ENCODE peak calls at places on chromosome 5, in six cellular contexts. One of them, this sample, is unnamed.

GRCh38 chr5:56419667-56420066 is 186.5 kb upstream of the ANKRD55 start:
- ATAC-seq in heart left ventricle: no peak
- ATAC-seq in WTC11: no peak
- ATAC-seq in heart right ventricle: no peak
- ATAC-seq in K562: no peak
- ATAC-seq in lower lobe of right lung: no peak
- ATAC-seq in this sample: no peak

GRCh38 chr5:42543774-42544173 is 120.5 kb downstream of the GHR start:
- ATAC-seq in heart left ventricle: no peak
- ATAC-seq in WTC11: no peak
- ATAC-seq in heart right ventricle: no peak
- ATAC-seq in K562: no peak
- ATAC-seq in lower lobe of right lung: no peak
- ATAC-seq in this sample: no peak

GRCh38 chr5:56317923-56318561 is 84.9 kb upstream of the ANKRD55 start:
- ATAC-seq in heart left ventricle: no peak
- ATAC-seq in WTC11: no peak
- ATAC-seq in heart right ventricle: no peak
- ATAC-seq in K562: no peak
- ATAC-seq in lower lobe of right lung: no peak
- ATAC-seq in this sample: no peak

GRCh38 chr5:117252566-117252965 is 677.9 kb upstream of the SEMA6A start:
- ATAC-seq in heart left ventricle: no peak
- ATAC-seq in WTC11: no peak
- ATAC-seq in heart right ventricle: no peak
- ATAC-seq in K562: no peak
- ATAC-seq in lower lobe of right lung: no peak
- ATAC-seq in this sample: no peak

GRCh38 chr5:30605693-30606268 is 587.7 kb upstream of the CDH6 start:
- ATAC-seq in heart left ventricle: no peak
- ATAC-seq in WTC11: no peak
- ATAC-seq in heart right ventricle: no peak
- ATAC-seq in K562: no peak
- ATAC-seq in lower lobe of right lung: no peak
- ATAC-seq in this sample: no peak

GRCh38 chr5:54254482-54255198 is 55.7 kb downstream of the ARL15 start:
- ATAC-seq in heart left ventricle: peak; percentile 90
- ATAC-seq in WTC11: peak; percentile 73
- ATAC-seq in heart right ventricle: peak; percentile 83
- ATAC-seq in K562: peak; percentile 64
- ATAC-seq in lower lobe of right lung: no peak
- ATAC-seq in this sample: no peak

GRCh38 chr5:76074487-76074886 is 8.7 kb upstream of the SV2C start:
- ATAC-seq in heart left ventricle: no peak
- ATAC-seq in WTC11: peak; percentile 85
- ATAC-seq in heart right ventricle: no peak
- ATAC-seq in K562: peak; percentile 73
- ATAC-seq in lower lobe of right lung: peak; percentile 48
- ATAC-seq in this sample: peak; percentile 68

GRCh38 chr5:59007460-59008063 is 424.7 kb downstream of the RAB3C start:
- ATAC-seq in heart left ventricle: no peak
- ATAC-seq in WTC11: no peak
- ATAC-seq in heart right ventricle: no peak
- ATAC-seq in K562: no peak
- ATAC-seq in lower lobe of right lung: no peak
- ATAC-seq in this sample: no peak

GRCh38 chr5:135394095-135394494 is 4.9 kb downstream of the MACROH2A1 start:
- ATAC-seq in heart left ventricle: no peak
- ATAC-seq in WTC11: no peak
- ATAC-seq in heart right ventricle: no peak
- ATAC-seq in K562: no peak
- ATAC-seq in lower lobe of right lung: no peak
- ATAC-seq in this sample: no peak

GRCh38 chr5:72320022-72320898 is at the start of the genes MRPS27 and PTCD2:
- ATAC-seq in heart left ventricle: peak; percentile 100
- ATAC-seq in WTC11: peak; percentile 98
- ATAC-seq in heart right ventricle: peak; percentile 99
- ATAC-seq in K562: peak; percentile 98
- ATAC-seq in lower lobe of right lung: peak; percentile 100
- ATAC-seq in this sample: peak; percentile 100

GRCh38 chr5:115262066-115262404 is 642 bp downstream of the PGGT1B start:
- ATAC-seq in heart left ventricle: peak; percentile 15
- ATAC-seq in WTC11: peak; percentile 21
- ATAC-seq in heart right ventricle: no peak
- ATAC-seq in K562: peak; percentile 71
- ATAC-seq in lower lobe of right lung: peak; percentile 33
- ATAC-seq in this sample: peak; percentile 13

GRCh38 chr5:15943487-15943886 is 236.1 kb downstream of the MARCHF11 start:
- ATAC-seq in heart left ventricle: no peak
- ATAC-seq in WTC11: no peak
- ATAC-seq in heart right ventricle: no peak
- ATAC-seq in K562: no peak
- ATAC-seq in lower lobe of right lung: no peak
- ATAC-seq in this sample: no peak

GRCh38 chr5:172383231-172383802 is 71.0 kb downstream of the SH3PXD2B start:
- ATAC-seq in heart left ventricle: no peak
- ATAC-seq in WTC11: no peak
- ATAC-seq in heart right ventricle: no peak
- ATAC-seq in K562: no peak
- ATAC-seq in lower lobe of right lung: peak; percentile 73
- ATAC-seq in this sample: no peak

GRCh38 chr5:52801329-52801728 is 13.6 kb downstream of the ITGA1 start:
- ATAC-seq in heart left ventricle: no peak
- ATAC-seq in WTC11: no peak
- ATAC-seq in heart right ventricle: no peak
- ATAC-seq in K562: peak; percentile 51
- ATAC-seq in lower lobe of right lung: no peak
- ATAC-seq in this sample: no peak

GRCh38 chr5:36246011-36246410 is 4.3 kb upstream of the NADK2 start:
- ATAC-seq in heart left ventricle: no peak
- ATAC-seq in WTC11: no peak
- ATAC-seq in heart right ventricle: no peak
- ATAC-seq in K562: no peak
- ATAC-seq in lower lobe of right lung: no peak
- ATAC-seq in this sample: no peak

GRCh38 chr5:176542596-176543427 is 5.6 kb upstream of the RNF44 start:
- ATAC-seq in heart left ventricle: no peak
- ATAC-seq in WTC11: peak; percentile 32
- ATAC-seq in heart right ventricle: no peak
- ATAC-seq in K562: peak; percentile 48
- ATAC-seq in lower lobe of right lung: peak; percentile 57
- ATAC-seq in this sample: peak; percentile 42

GRCh38 chr5:147485046-147485445 is 24.8 kb downstream of the DPYSL3 start:
- ATAC-seq in heart left ventricle: no peak
- ATAC-seq in WTC11: no peak
- ATAC-seq in heart right ventricle: no peak
- ATAC-seq in K562: no peak
- ATAC-seq in lower lobe of right lung: no peak
- ATAC-seq in this sample: no peak

GRCh38 chr5:117414926-117415325 is 840.3 kb upstream of the SEMA6A start:
- ATAC-seq in heart left ventricle: no peak
- ATAC-seq in WTC11: no peak
- ATAC-seq in heart right ventricle: no peak
- ATAC-seq in K562: no peak
- ATAC-seq in lower lobe of right lung: no peak
- ATAC-seq in this sample: no peak

GRCh38 chr5:138929571-138929955 is 54.4 kb upstream of the LRRTM2 start:
- ATAC-seq in heart left ventricle: no peak
- ATAC-seq in WTC11: no peak
- ATAC-seq in heart right ventricle: no peak
- ATAC-seq in K562: no peak
- ATAC-seq in lower lobe of right lung: no peak
- ATAC-seq in this sample: no peak

GRCh38 chr5:32223972-32224608 is 50.0 kb upstream of the GOLPH3 start:
- ATAC-seq in heart left ventricle: peak; percentile 79
- ATAC-seq in WTC11: peak; percentile 85
- ATAC-seq in heart right ventricle: no peak
- ATAC-seq in K562: no peak
- ATAC-seq in lower lobe of right lung: peak; percentile 74
- ATAC-seq in this sample: no peak

GRCh38 chr5:100872409-100873190 is 30.5 kb downstream of the ST8SIA4 start:
- ATAC-seq in heart left ventricle: no peak
- ATAC-seq in WTC11: no peak
- ATAC-seq in heart right ventricle: no peak
- ATAC-seq in K562: no peak
- ATAC-seq in lower lobe of right lung: no peak
- ATAC-seq in this sample: peak; percentile 98

This sample was measured in activated T-helper 17 cell treated with anti-CD3 and anti-CD28 coated beads, Interleukin-2, amount 50 U/mL, for 72 hours.